ENCODE peak calls at places on chromosome 17, in four cellular contexts. R is K562, W is HCT116, M is HepG2. C is an unnamed sample.

GRCh38 chr17:46136820-46137219 is 56.4 kb downstream of the KANSL1 start:
- DNase-seq in W (no peak), M (no peak), R (no peak), C (no peak)

GRCh38 chr17:81502471-81503017 is 10.1 kb downstream of the ACTG1 start:
- DNase-seq in W (no peak), M (no peak), R (no peak), C (no peak)

GRCh38 chr17:35192708-35193107 is 1.5 kb downstream of the SLC35G3 start:
- DNase-seq in R (no peak), M (no peak), W (no peak), C (no peak)

GRCh38 chr17:560379-560935 is 154.2 kb downstream of the VPS53 start:
- DNase-seq in R (no peak), M (no peak), W (no peak), C (no peak)

GRCh38 chr17:22310717-22311686 is 618.7 kb downstream of the KCNJ18 start:
- DNase-seq in R (peak; percentile 72), M (peak; percentile 39), W (no peak), C (no peak)

GRCh38 chr17:17647521-17648178 is 33.6 kb upstream of the RAI1 start:
- DNase-seq in W (no peak), M (no peak), R (no peak), C (no peak)

GRCh38 chr17:68048996-68049395 is 13.5 kb downstream of the KPNA2 start:
- DNase-seq in R (peak; percentile 39), M (no peak), W (peak; percentile 33), C (no peak)

GRCh38 chr17:15086776-15087175 is 178.3 kb downstream of the PMP22 start:
- DNase-seq in R (no peak), W (no peak), M (no peak), C (no peak)

GRCh38 chr17:8681175-8681949 is 50.8 kb upstream of the MYH10 start:
- DNase-seq in M (no peak), R (no peak), W (no peak), C (no peak)

GRCh38 chr17:78996781-78997201 is 12.8 kb downstream of the CANT1 start:
- DNase-seq in R (no peak), M (no peak), W (no peak), C (no peak)

GRCh38 chr17:44636562-44636961 is 19.7 kb upstream of the MEIOC start:
- DNase-seq in M (peak; percentile 16), W (peak; percentile 13), R (no peak), C (no peak)

GRCh38 chr17:30915833-30916611 is 5.7 kb upstream of the ADAP2 start:
- DNase-seq in M (peak; percentile 52), R (no peak), W (no peak), C (no peak)

GRCh38 chr17:1323336-1323735 is 43.9 kb downstream of the TRARG1 start:
- DNase-seq in M (no peak), R (no peak), W (no peak), C (no peak)

GRCh38 chr17:17343160-17343735 is 40.1 kb downstream of the NT5M start:
- DNase-seq in R (no peak), W (no peak), M (no peak), C (no peak)

GRCh38 chr17:75625813-75626486 is 7.3 kb upstream of the SMIM5 start:
- DNase-seq in W (no peak), R (peak; percentile 75), M (peak; percentile 56), C (no peak)

GRCh38 chr17:11986939-11987329 is 10.3 kb downstream of the ZNF18 start:
- DNase-seq in R (peak; percentile 14), W (peak; percentile 32), M (peak; percentile 37), C (peak; percentile 17)

GRCh38 chr17:63439682-63440081 is 6.4 kb downstream of the CYB561 start:
- DNase-seq in W (no peak), M (no peak), R (no peak), C (no peak)

GRCh38 chr17:55295411-55296170 is 30.8 kb downstream of the HLF start:
- DNase-seq in M (peak; percentile 77), R (peak; percentile 75), W (peak; percentile 57), C (peak; percentile 45)
- TF ChIP-seq REST in M (no peak), R (no peak), W (no peak), C (no peak)

GRCh38 chr17:4566785-4567184 is 6.4 kb upstream of the GGT6 start:
- DNase-seq in M (peak; percentile 69), R (peak; percentile 65), W (peak; percentile 66), C (peak; percentile 32)

GRCh38 chr17:4560837-4561241 is 462 bp upstream of the GGT6 start:
- DNase-seq in R (no peak), M (peak; percentile 27), W (no peak), C (no peak)

GRCh38 chr17:4562000-4562969 is 1.9 kb upstream of the GGT6 start:
- DNase-seq in M (no peak), R (no peak), W (no peak), C (no peak)

GRCh38 chr17:4559851-4560820 is at the start of gene GGT6:
- DNase-seq in R (no peak), M (no peak), W (no peak), C (no peak)

DNA sequence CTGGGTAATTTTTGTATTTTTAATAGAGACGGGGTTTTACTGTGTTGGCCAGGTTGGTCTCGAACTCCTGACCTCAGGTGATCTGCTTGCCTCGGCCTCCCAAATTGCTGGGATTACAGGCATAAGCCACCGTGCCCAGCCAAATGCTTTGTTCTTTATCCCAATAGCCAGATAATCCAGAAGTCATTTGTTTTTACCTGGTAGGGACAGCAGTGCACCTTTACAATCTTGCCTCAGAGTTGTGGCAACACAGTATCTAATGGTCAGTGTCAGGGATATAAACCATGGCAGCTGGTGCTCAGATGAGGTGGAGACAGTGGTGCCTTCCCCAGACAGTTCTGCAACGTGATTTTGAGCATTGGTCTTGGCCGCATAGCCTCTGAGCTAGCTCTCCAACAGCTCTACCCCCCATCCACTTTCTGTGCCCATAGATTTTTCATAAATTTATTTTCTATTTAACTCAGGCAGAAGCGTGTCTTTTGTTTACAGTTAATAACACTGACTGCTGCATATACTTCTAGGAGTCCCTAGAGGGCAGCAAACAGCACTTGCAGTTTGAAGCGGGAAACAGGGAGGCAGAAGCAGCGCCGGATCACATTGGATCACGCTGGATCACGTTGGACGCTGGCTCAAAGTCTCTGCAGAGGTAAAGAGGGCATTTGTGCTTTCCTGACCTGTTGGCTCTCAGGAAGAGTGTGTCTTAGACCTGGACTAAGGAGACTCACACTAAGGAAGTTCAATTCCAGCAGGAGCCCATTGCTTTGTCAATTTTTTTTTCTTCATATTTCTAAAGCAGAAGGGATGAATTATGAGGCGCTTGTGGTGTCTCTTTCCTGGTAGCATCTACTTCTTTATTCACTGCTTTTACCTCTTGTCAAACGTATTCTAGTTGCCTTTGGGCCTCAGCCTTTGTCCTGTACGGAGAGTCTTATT is 5.1 kb upstream of the GGT6 start:
- DNase-seq in R (peak; percentile 58), M (peak; percentile 83), W (peak; percentile 84), C (peak; percentile 55)
- TF ChIP-seq TCF7L2 in R (no peak), M (no peak), W (no peak), C (no peak)

DNA sequence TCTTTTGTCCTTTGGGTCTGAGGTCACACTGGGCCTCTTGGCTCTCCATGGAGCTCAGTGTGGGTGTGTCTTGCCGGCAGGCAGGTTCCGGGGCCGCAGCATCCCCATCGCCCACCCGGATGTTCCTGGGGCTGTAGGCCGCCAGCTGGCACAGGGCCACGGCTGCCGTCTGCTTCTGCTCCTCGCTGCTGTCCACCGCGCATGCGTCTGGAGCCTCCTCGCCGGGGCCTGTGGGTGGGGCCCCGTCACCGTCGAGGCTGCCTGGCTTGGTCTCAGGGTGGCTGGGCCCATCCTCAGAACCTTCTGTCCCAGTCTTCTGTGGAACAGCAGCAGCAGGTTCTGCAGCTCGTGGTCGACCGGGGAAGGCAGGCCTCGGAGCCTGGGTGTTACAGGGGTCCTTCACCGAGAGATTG is 9.6 kb downstream of the ZNF750 start:
- DNase-seq in M (no peak), R (no peak), W (no peak), C (no peak)
- TF ChIP-seq SIN3A in M (no peak), R (no peak), W (no peak), C (no peak)

GRCh38 chr17:49028271-49028670 is 31.1 kb downstream of the IGF2BP1 start:
- DNase-seq in W (no peak), M (no peak), R (no peak), C (no peak)
- TF ChIP-seq REST in W (no peak), M (no peak), R (no peak), C (no peak)

C was measured in Panc1.